ENCODE peak calls at places on chromosomes 2 and 18, in ten cellular contexts. J is memory B cell; M is mammary epithelial cell; V is BE2C; D is GM13977; F is NAMALWA; C is AG08395; H is activated naive CD4-positive, alpha-beta T cell; G is NCI-H1930; Q is left kidney. K is an unnamed sample.

GRCh38 chr2:100285011-100285410 is 37.3 kb downstream of the LONRF2 start:
- DNase-seq in H (no peak), D (no peak), C (no peak), M (no peak), G (no peak), J (no peak), V (no peak), Q (no peak), F (no peak), K (no peak)

GRCh38 chr2:153575171-153575853 is 96.8 kb upstream of the RPRM start:
- DNase-seq in G (no peak), F (peak; percentile 28), J (no peak), V (no peak), Q (no peak), D (no peak), M (no peak), H (no peak), C (no peak), K (no peak)

GRCh38 chr2:157793053-157793612 is 83.0 kb downstream of the ACVR1 start:
- DNase-seq in F (no peak), C (no peak), V (no peak), D (no peak), M (no peak), G (no peak), H (no peak), J (no peak), Q (no peak), K (no peak)

GRCh38 chr2:88735133-88735532 is 43.7 kb downstream of the RPIA start:
- DNase-seq in D (no peak), G (no peak), J (no peak), H (no peak), F (no peak), V (no peak), Q (no peak), C (no peak), M (no peak), K (no peak)

GRCh38 chr2:113084249-113085000 is 16.7 kb downstream of the IL1F10 start:
- DNase-seq in M (peak; percentile 53), V (no peak), D (peak; percentile 34), G (no peak), F (peak; percentile 40), H (no peak), Q (no peak), C (peak; percentile 22), J (no peak), K (no peak)

GRCh38 chr2:33598472-33599174 is 476 bp downstream of the FAM98A start:
- DNase-seq in D (peak; percentile 56), H (no peak), J (no peak), G (peak; percentile 14), M (peak; percentile 53), F (peak; percentile 79), C (peak; percentile 27), Q (peak; percentile 71), V (peak; percentile 57), K (peak; percentile 9)

GRCh38 chr18:22293417-22293816 is 124.0 kb downstream of the GATA6 start:
- DNase-seq in Q (no peak), C (no peak), J (no peak), F (no peak), V (no peak), D (no peak), M (no peak), H (no peak), G (no peak), K (peak; percentile 51)

GRCh38 chr18:48312066-48312465 is 97.1 kb downstream of the ZBTB7C start:
- DNase-seq in H (no peak), F (no peak), M (peak; percentile 44), G (no peak), Q (no peak), C (no peak), V (no peak), J (no peak), D (no peak), K (no peak)

GRCh38 chr2:160321025-160321424 is 121.0 kb upstream of the ITGB6 start:
- DNase-seq in Q (no peak), D (no peak), J (no peak), H (no peak), V (no peak), F (no peak), G (no peak), C (no peak), M (no peak), K (no peak)